ENCODE peak calls at places on chromosome 4, in five cellular contexts. H, M, I, F and R are unnamed samples. For H3K4me1, the result is how much of the 10 kb centered on the place peaks cover.

GRCh38 chr4:56757821-56758400 is 63.6 kb downstream of the SPINK2 start:
- DNase-seq in I (peak), F (peak), H (peak), M (peak), R (peak)

GRCh38 chr4:166091146-166091545 is 218.1 kb downstream of the TLL1 start:
- DNase-seq in H (no peak), M (no peak), I (no peak), F (no peak), R (no peak)

GRCh38 chr4:166366012-166366411 is 493.0 kb downstream of the TLL1 start:
- DNase-seq in M (no peak), F (no peak), I (no peak), H (no peak), R (no peak)

GRCh38 chr4:87971866-87972265 is 3.6 kb upstream of the SPP1 start:
- DNase-seq in M (no peak), F (no peak), I (no peak), H (no peak), R (no peak)

GRCh38 chr4:41874398-41874797 is 60.8 kb upstream of the TMEM33 start:
- DNase-seq in M (no peak), H (no peak), I (no peak), F (no peak), R (no peak)

GRCh38 chr4:183920512-183920911 is 15.4 kb downstream of the STOX2 start:
- DNase-seq in F (peak), M (no peak), I (no peak), H (no peak), R (no peak)

GRCh38 chr4:102783006-102783405 is 22.2 kb upstream of the MANBA start:
- DNase-seq in I (no peak), M (no peak), F (no peak), H (no peak), R (no peak)

GRCh38 chr4:184400375-184400870 is 73.9 kb downstream of the IRF2 start:
- DNase-seq in F (no peak), M (no peak), I (no peak), H (no peak), R (no peak)

GRCh38 chr4:61427818-61428495 is 227.8 kb downstream of the ADGRL3 start:
- DNase-seq in H (no peak), I (no peak), M (no peak), F (no peak), R (no peak)

GRCh38 chr4:80115368-80116181 is 42.5 kb upstream of the ANTXR2 start:
- DNase-seq in H (no peak), I (no peak), M (peak), F (no peak), R (no peak)

GRCh38 chr4:128776794-128777216 is 32.7 kb upstream of the JADE1 start:
- DNase-seq in M (peak), F (no peak), H (peak), I (peak), R (peak)

GRCh38 chr4:39620551-39620950 is 18.1 kb downstream of the SMIM14 start:
- DNase-seq in F (no peak), M (no peak), I (no peak), H (no peak), R (no peak)

GRCh38 chr4:103097112-103097511 is 2.5 kb downstream of the BDH2 start:
- DNase-seq in M (no peak), F (no peak), H (no peak), I (no peak), R (no peak)

GRCh38 chr4:127239902-127240575 is 392.7 kb upstream of the INTU start:
- DNase-seq in F (no peak), M (no peak), I (no peak), H (no peak), R (no peak)

GRCh38 chr4:791201-791865 is 34.6 kb downstream of the CPLX1 start:
- DNase-seq in I (no peak), H (peak), M (no peak), F (no peak), R (no peak)

GRCh38 chr4:100016191-100016590 is 66.1 kb upstream of the H2AZ1 start:
- DNase-seq in I (no peak), H (no peak), M (no peak), F (no peak), R (no peak)

GRCh38 chr4:25106363-25107151 is 53.7 kb downstream of the SEPSECS start:
- DNase-seq in I (no peak), F (no peak), H (no peak), M (no peak), R (no peak)

GRCh38 chr4:165927366-165927765 is 54.3 kb downstream of the TLL1 start:
- DNase-seq in H (no peak), I (no peak), F (no peak), M (no peak), R (no peak)

GRCh38 chr4:90995996-90996395 is 868.8 kb downstream of the CCSER1 start:
- DNase-seq in I (no peak), M (no peak), H (no peak), F (no peak), R (no peak)

GRCh38 chr4:100417565-100417964 is 100.3 kb downstream of the EMCN start:
- DNase-seq in H (no peak), M (no peak), F (no peak), I (no peak), R (no peak)

GRCh38 chr4:152259866-152260265 is 276.0 kb downstream of the FBXW7 start:
- DNase-seq in H (no peak), M (no peak), F (no peak), I (no peak), R (no peak)

GRCh38 chr4:137609693-137610450 is 77.6 kb upstream of the PCDH18 start:
- DNase-seq in M (no peak), H (no peak), F (no peak), I (no peak), R (no peak)

GRCh38 chr4:67087897-67088296 is 457.4 kb downstream of the CENPC start:
- DNase-seq in M (peak), I (no peak), H (no peak), F (peak), R (peak)

GRCh38 chr4:1055721-1056590 is 44.5 kb downstream of the FGFRL1 start:
- DNase-seq in I (no peak), H (peak), M (no peak), F (peak), R (peak)

GRCh38 chr4:36152712-36153111 is 91.6 kb downstream of the ARAP2 start:
- DNase-seq in H (no peak), I (no peak), F (no peak), M (no peak), R (no peak)

GRCh38 chr4:119135721-119136121 is at the start of gene MYOZ2:
- DNase-seq in M (peak), F (no peak), H (no peak), I (no peak), R (no peak)

GRCh38 chr4:16677545-16677944 is 220.9 kb downstream of the LDB2 start:
- DNase-seq in F (no peak), I (no peak), M (no peak), H (no peak), R (no peak)

GRCh38 chr4:14168919-14169318 is 541.4 kb upstream of the BOD1L1 start:
- DNase-seq in F (no peak), M (peak), I (no peak), H (no peak), R (peak)

GRCh38 chr4:6920174-6920573 is 10.5 kb downstream of the TBC1D14 start:
- DNase-seq in H (peak), M (no peak), F (no peak), I (no peak), R (no peak)

GRCh38 chr4:6916587-6917444 is 7.2 kb downstream of the TBC1D14 start:
- DNase-seq in M (no peak), I (no peak), F (no peak), H (peak), R (no peak)

GRCh38 chr4:6917445-6918241 is 8.0 kb downstream of the TBC1D14 start:
- DNase-seq in F (peak), M (no peak), H (peak), I (peak), R (peak)

GRCh38 chr4:6916069-6916586 is 6.5 kb downstream of the TBC1D14 start:
- DNase-seq in H (peak), M (no peak), I (no peak), F (no peak), R (no peak)

GRCh38 chr4:6918345-6918744 is 8.7 kb downstream of the TBC1D14 start:
- DNase-seq in H (peak), M (no peak), F (peak), I (no peak), R (no peak)
- H3K27ac ChIP-seq in H (peak), M (no peak), F (no peak), I (no peak), R (no peak)

GRCh38 chr4:8202108-8202507 is 3.0 kb downstream of the SH3TC1 start:
- DNase-seq in F (peak), H (no peak), I (no peak), M (no peak), R (no peak)

GRCh38 chr4:8201341-8201781 is 2.3 kb downstream of the SH3TC1 start:
- DNase-seq in I (no peak), F (peak), H (no peak), M (no peak), R (no peak)

GRCh38 chr4:8199594-8200301 is 658 bp downstream of the SH3TC1 start:
- DNase-seq in M (no peak), I (no peak), H (no peak), F (no peak), R (peak)

GRCh38 chr4:8198906-8199593 is at the start of gene SH3TC1:
- DNase-seq in F (peak), I (peak), H (peak), M (peak), R (peak)

GRCh38 chr4:8200302-8200975 is 1.3 kb downstream of the SH3TC1 start:
- DNase-seq in F (peak), I (peak), H (peak), M (no peak), R (peak)
- H3K4me1 ChIP-seq in F (half or more), I (under half), H (under half), M (under half), R (under half)

GRCh38 chr4:139553751-139554670 is 2.0 kb downstream of the SETD7 start:
- DNase-seq in I (no peak), M (no peak), F (no peak), H (no peak), R (no peak)
- H3K27ac ChIP-seq in I (peak), M (peak), F (peak), H (peak), R (peak)

GRCh38 chr4:154414796-154415195 is 76.8 kb downstream of the DCHS2 start:
- DNase-seq in F (no peak), M (no peak), H (no peak), I (no peak), R (no peak)
- H3K4me1 ChIP-seq in F (under half), M (under half), H (under half), I (under half), R (under half)

GRCh38 chr4:177921715-177922114 is 479.5 kb upstream of the AGA start:
- DNase-seq in H (no peak), I (no peak), M (no peak), F (no peak), R (no peak)
- H3K27ac ChIP-seq in H (no peak), I (no peak), M (no peak), F (no peak), R (no peak)

GRCh38 chr4:160352637-160353036 is 1249.8 kb downstream of the RAPGEF2 start:
- DNase-seq in H (no peak), M (no peak), F (no peak), I (no peak), R (no peak)
- H3K4me1 ChIP-seq in H (under half), M (under half), F (under half), I (under half), R (under half)

GRCh38 chr4:73208376-73208775 is 50.2 kb downstream of the ANKRD17 start:
- DNase-seq in F (no peak), I (no peak), H (no peak), M (no peak), R (no peak)
- H3K27ac ChIP-seq in F (no peak), I (no peak), H (no peak), M (no peak), R (no peak)

GRCh38 chr4:182552948-182553347 is 309.7 kb downstream of the TENM3 start:
- DNase-seq in H (no peak), M (no peak), I (no peak), F (no peak), R (no peak)

GRCh38 chr4:182556576-182556975 is 313.4 kb downstream of the TENM3 start:
- DNase-seq in I (no peak), H (no peak), F (no peak), M (no peak), R (no peak)

GRCh38 chr4:182549386-182549785 is 306.2 kb downstream of the TENM3 start:
- DNase-seq in H (no peak), I (no peak), M (no peak), F (no peak), R (no peak)

GRCh38 chr4:182555997-182556418 is 312.8 kb downstream of the TENM3 start:
- DNase-seq in F (no peak), H (no peak), I (no peak), M (no peak), R (no peak)

DNA sequence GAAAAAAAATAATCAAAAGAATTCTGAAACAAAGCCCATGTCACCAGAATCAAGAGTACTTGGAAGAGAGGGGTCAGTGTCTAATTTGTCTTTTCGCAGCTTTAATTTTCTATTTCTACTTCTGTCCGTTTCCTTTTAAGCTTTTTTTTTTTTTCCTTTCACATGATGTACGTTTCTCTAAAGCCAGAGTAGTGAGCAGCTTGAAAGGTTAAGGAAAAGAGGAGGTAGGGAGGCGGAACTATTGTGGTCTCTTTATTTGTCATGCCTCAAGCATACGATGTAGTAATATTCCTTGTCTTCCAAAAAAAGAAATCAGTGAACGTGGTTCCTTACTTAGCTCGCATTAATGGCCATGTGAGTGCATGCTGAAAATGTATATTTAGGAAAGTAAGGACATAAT is 311.5 kb downstream of the TENM3 start:
- DNase-seq in F (no peak), H (no peak), I (no peak), M (no peak), R (no peak)
- H3K4me1 ChIP-seq in F (under half), H (under half), I (under half), M (under half), R (under half)